ENCODE peak calls at places on chromosome 9, in eight cellular contexts. E is A549, V is IMR-90, X is SK-N-SH, U is HepG2, Y is K562, Q is GM12878, P is H1. G is an unnamed sample.

GRCh38 chr9:83965350-83966208 is 14.4 kb downstream of the HNRNPK start:
- DNase-seq in E (no peak), V (peak; percentile 43), X (peak; percentile 26), U (peak; percentile 73), Y (no peak), Q (no peak), P (no peak), G (no peak)

GRCh38 chr9:20788526-20789421 is 104.7 kb downstream of the FOCAD start:
- DNase-seq in E (no peak), V (no peak), X (peak; percentile 10), U (no peak), Y (no peak), Q (no peak), P (no peak), G (no peak)

GRCh38 chr9:132049900-132050299 is 29.8 kb downstream of the MED27 start:
- DNase-seq in E (no peak), V (no peak), X (no peak), U (no peak), Y (no peak), Q (no peak), P (no peak), G (no peak)

GRCh38 chr9:91949946-91950664 is at the start of gene ROR2:
- DNase-seq in E (peak; percentile 59), V (peak; percentile 63), X (peak; percentile 96), U (no peak), Y (peak; percentile 91), Q (no peak), P (peak; percentile 94), G (peak; percentile 37)

GRCh38 chr9:973295-973842 is 3.1 kb upstream of the DMRT3 start:
- DNase-seq in E (no peak), V (no peak), X (no peak), U (no peak), Y (no peak), Q (no peak), P (no peak), G (no peak)

GRCh38 chr9:134205636-134206316 is 41.4 kb upstream of the RNU6ATAC start:
- DNase-seq in E (no peak), V (peak; percentile 28), X (peak; percentile 70), U (no peak), Y (peak; percentile 76), Q (no peak), P (no peak), G (no peak)

GRCh38 chr9:127451681-127452480 is 571 bp downstream of the LRSAM1 start:
- DNase-seq in E (peak; percentile 79), V (peak; percentile 57), X (peak; percentile 81), U (no peak), Y (peak; percentile 83), Q (peak; percentile 47), P (peak; percentile 75), G (no peak)

GRCh38 chr9:136773386-136774044 is 9.2 kb upstream of the LCN15 start:
- DNase-seq in E (peak; percentile 41), V (no peak), X (peak; percentile 76), U (peak; percentile 41), Y (peak; percentile 78), Q (no peak), P (peak; percentile 81), G (no peak)

GRCh38 chr9:138051586-138052321 is 174.2 kb downstream of the CACNA1B start:
- DNase-seq in E (no peak), V (no peak), X (peak; percentile 13), U (no peak), Y (no peak), Q (no peak), P (no peak), G (no peak)

GRCh38 chr9:90726215-90726614 is 75.4 kb upstream of the SYK start:
- DNase-seq in E (no peak), V (no peak), X (peak; percentile 22), U (peak; percentile 6), Y (no peak), Q (no peak), P (peak; percentile 51), G (no peak)

GRCh38 chr9:71253021-71253420 is 131.6 kb upstream of the TRPM3 start:
- DNase-seq in E (no peak), V (no peak), X (no peak), U (no peak), Y (no peak), Q (no peak), P (no peak), G (no peak)

GRCh38 chr9:20570756-20571155 is 51.5 kb downstream of the MLLT3 start:
- DNase-seq in E (no peak), V (peak; percentile 87), X (no peak), U (peak; percentile 64), Y (no peak), Q (no peak), P (no peak), G (no peak)

GRCh38 chr9:17906204-17906840 is 327.5 kb downstream of the SH3GL2 start:
- DNase-seq in E (no peak), V (no peak), X (peak; percentile 17), U (no peak), Y (no peak), Q (no peak), P (peak; percentile 73), G (no peak)

GRCh38 chr9:37037137-37037743 is 3.2 kb upstream of the PAX5 start:
- DNase-seq in E (no peak), V (no peak), X (no peak), U (no peak), Y (no peak), Q (no peak), P (no peak), G (no peak)

GRCh38 chr9:70563437-70564204 is 149.2 kb upstream of the KLF9 start:
- DNase-seq in E (no peak), V (peak; percentile 76), X (no peak), U (no peak), Y (no peak), Q (peak; percentile 83), P (no peak), G (no peak)

DNA sequence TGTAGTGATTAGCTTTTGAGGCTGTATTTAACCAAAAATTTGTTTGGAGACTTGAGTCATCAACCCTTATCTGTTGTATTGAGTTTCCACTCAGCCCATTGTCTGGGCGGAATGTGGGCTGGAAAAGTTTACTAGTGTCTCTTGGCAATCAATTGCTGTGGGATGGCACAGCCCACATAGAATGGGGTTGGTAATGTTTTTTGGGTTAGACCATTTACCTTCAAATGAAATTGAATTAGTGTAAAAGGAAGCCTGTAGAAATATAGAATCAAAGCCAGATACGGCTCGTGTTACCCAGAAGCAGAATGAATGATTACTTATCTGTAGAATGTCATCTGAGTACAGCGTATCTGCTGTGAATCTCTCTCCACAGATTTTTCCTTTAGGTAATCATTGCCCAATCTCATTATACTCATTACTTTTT is 142.9 kb downstream of the AOPEP start:
- DNase-seq in E (no peak), V (peak; percentile 36), X (peak; percentile 35), U (no peak), Y (no peak), Q (no peak), P (peak; percentile 1), G (no peak)
- TF ChIP-seq RAD21 in E (peak; percentile 33), V (no peak), X (peak; percentile 45), U (no peak), Y (no peak), Q (no peak), P (no peak), G (no peak)

GRCh38 chr9:85984457-85984856 is 43.5 kb downstream of the NAA35 start:
- DNase-seq in E (no peak), V (no peak), X (no peak), U (no peak), Y (no peak), Q (no peak), P (no peak), G (no peak)

DNA sequence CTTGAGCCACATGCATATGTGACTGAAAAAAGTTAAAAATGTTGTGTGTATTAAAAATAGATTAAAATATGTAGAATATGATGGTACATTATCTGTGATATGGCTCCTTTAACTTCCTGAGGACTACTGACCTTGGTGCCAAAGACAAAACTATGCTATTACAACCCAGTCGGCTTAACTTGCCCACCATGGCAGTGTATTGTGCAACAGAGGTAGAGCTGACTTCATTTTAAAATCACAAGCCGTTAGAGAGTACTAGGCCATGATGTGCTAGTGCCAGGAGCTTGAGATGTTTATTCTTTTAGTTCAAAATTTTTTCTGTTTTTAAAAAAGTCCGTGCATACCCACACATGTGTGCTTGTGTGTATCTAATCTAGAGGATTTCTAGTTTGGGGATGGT is 46.3 kb downstream of the NAA35 start:
- DNase-seq in E (no peak), V (no peak), X (no peak), U (no peak), Y (no peak), Q (no peak), P (no peak), G (no peak)
- TF ChIP-seq RAD21 in E (no peak), V (no peak), X (no peak), U (no peak), Y (no peak), Q (no peak), P (no peak), G (no peak)

GRCh38 chr9:14403112-14403511 is 89.2 kb upstream of the NFIB start:
- DNase-seq in E (no peak), V (no peak), X (no peak), U (no peak), Y (no peak), Q (no peak), P (no peak), G (no peak)

GRCh38 chr9:14399736-14400657 is 86.1 kb upstream of the NFIB start:
- DNase-seq in E (no peak), V (no peak), X (no peak), U (no peak), Y (no peak), Q (no peak), P (no peak), G (no peak)

GRCh38 chr9:14396171-14396570 is 82.2 kb upstream of the NFIB start:
- DNase-seq in E (no peak), V (no peak), X (no peak), U (no peak), Y (no peak), Q (no peak), P (no peak), G (no peak)

GRCh38 chr9:14405176-14405575 is 91.2 kb upstream of the NFIB start:
- DNase-seq in E (no peak), V (no peak), X (no peak), U (no peak), Y (no peak), Q (no peak), P (no peak), G (no peak)

DNA sequence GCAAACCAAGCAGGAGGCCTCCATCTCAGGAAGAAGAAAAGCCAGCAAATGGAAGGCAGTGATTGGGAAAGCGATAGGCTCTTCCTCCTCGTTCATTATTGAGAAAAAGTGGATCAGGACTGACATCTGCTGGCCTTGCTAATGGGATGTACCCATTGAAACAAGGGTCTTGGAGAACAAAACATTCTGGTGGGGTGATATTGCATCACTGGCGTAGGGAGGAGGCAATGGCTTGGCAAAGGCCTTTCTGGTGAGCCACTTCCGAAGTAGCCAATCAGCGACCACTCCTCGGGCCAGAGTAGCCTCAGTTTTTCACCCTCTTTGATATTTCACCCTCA is 86.7 kb upstream of the NFIB start:
- DNase-seq in E (peak; percentile 41), V (peak; percentile 58), X (peak; percentile 17), U (peak; percentile 35), Y (peak; percentile 9), Q (no peak), P (peak; percentile 64), G (peak; percentile 6)
- TF ChIP-seq RAD21 in E (peak; percentile 86), V (peak; percentile 61), X (peak; percentile 67), U (no peak), Y (peak; percentile 46), Q (peak; percentile 13), P (peak; percentile 87), G (peak; percentile 47)

DNA sequence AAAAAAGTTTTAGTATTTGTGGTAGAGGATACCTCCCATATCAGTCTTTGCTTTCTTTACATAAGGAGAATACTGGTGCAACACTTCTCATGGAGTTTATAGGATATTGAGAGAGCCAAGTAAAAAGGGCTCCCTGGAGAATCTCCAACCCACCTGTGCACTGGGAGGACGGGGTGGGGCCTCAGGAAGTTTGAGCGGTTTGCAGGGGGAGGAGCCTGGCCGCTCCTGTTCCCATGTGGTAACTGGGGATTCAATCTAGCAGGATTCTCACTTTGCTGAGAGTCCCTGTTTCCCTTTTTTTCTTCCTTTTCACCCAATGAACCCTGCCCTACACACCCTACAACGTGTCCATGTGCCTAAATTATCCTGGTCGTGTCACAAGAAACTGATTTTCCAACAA is 82.8 kb downstream of the APTX start:
- DNase-seq in E (no peak), V (no peak), X (no peak), U (no peak), Y (no peak), Q (no peak), P (no peak), G (no peak)
- TF ChIP-seq RAD21 in E (no peak), V (no peak), X (no peak), U (no peak), Y (no peak), Q (no peak), P (no peak), G (no peak)

G was measured in HCT116.